ENCODE peak calls at places on chromosome 1, in six cellular contexts. One of them, this sample, is unnamed.

GRCh38 chr1:59947047-59947938 is 20.7 kb upstream of the CYP2J2 start:
- DNase-seq in AG09309: peak
- DNase-seq in AG04450: peak
- DNase-seq in cardiac fibroblast: peak
- DNase-seq in left lung: peak
- DNase-seq in cardiac muscle cell: peak
- DNase-seq in this sample: peak

GRCh38 chr1:41383094-41383852 is 22.0 kb downstream of the FOXO6 start:
- DNase-seq in AG09309: peak
- DNase-seq in AG04450: no peak
- DNase-seq in cardiac fibroblast: no peak
- DNase-seq in left lung: no peak
- DNase-seq in cardiac muscle cell: no peak
- DNase-seq in this sample: no peak

GRCh38 chr1:113874017-113874879 is 2.7 kb upstream of the PTPN22 start:
- DNase-seq in AG09309: no peak
- DNase-seq in AG04450: no peak
- DNase-seq in cardiac fibroblast: peak
- DNase-seq in left lung: no peak
- DNase-seq in cardiac muscle cell: no peak
- DNase-seq in this sample: no peak

GRCh38 chr1:179108644-179109043 is 26.8 kb downstream of the TOR3A start:
- DNase-seq in AG09309: no peak
- DNase-seq in AG04450: no peak
- DNase-seq in cardiac fibroblast: no peak
- DNase-seq in left lung: no peak
- DNase-seq in cardiac muscle cell: no peak
- DNase-seq in this sample: no peak

GRCh38 chr1:39987869-39988268 is 32.9 kb downstream of the MFSD2A start:
- DNase-seq in AG09309: no peak
- DNase-seq in AG04450: no peak
- DNase-seq in cardiac fibroblast: no peak
- DNase-seq in left lung: no peak
- DNase-seq in cardiac muscle cell: no peak
- DNase-seq in this sample: no peak

GRCh38 chr1:224864006-224864405 is 65.5 kb upstream of the DNAH14 start:
- DNase-seq in AG09309: no peak
- DNase-seq in AG04450: no peak
- DNase-seq in cardiac fibroblast: peak
- DNase-seq in left lung: no peak
- DNase-seq in cardiac muscle cell: no peak
- DNase-seq in this sample: no peak

GRCh38 chr1:41915786-41916571 is 2.7 kb downstream of the HIVEP3 start:
- DNase-seq in AG09309: no peak
- DNase-seq in AG04450: no peak
- DNase-seq in cardiac fibroblast: no peak
- DNase-seq in left lung: peak
- DNase-seq in cardiac muscle cell: no peak
- DNase-seq in this sample: peak

GRCh38 chr1:40305451-40305850 is 11.6 kb downstream of the COL9A2 start:
- DNase-seq in AG09309: no peak
- DNase-seq in AG04450: no peak
- DNase-seq in cardiac fibroblast: peak
- DNase-seq in left lung: no peak
- DNase-seq in cardiac muscle cell: no peak
- DNase-seq in this sample: no peak

DNA sequence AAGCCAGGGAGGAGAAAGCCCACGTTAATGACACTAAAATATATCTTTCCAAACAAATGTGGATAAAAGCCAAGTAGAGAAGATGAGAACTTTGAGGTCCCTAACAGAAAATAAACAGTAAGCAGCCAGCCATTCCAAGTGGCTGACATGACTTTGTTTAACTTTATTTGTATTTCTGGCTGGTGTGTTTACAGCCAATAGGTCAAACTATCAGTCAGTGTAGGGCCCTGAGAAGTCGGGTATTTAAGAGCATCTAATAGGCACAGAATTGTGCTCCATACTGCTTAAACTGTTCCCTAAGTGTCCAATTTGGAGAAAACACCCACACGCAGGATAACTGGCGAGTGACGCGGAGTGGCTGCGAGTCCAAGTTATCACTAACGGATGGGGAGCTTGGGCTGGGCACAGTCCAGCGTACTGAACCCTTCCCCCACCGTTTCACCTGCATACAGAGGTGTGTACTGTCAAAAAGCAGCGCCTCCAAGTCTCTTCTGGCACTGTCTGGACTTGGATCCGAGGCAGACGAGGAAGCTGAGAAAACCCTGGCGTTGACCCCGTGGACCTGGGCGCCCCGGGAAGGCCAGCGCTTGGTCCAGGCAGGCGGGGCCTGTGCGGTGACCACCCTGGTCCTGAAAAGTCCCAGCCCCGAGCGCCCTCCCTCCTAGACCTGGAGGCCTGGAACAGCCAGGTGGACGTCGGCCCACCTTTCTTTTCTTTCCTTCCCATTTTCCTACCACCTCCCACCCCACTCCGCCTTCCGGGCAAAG is 662 bp upstream of the LGALS8 start:
- DNase-seq in AG09309: no peak
- DNase-seq in AG04450: no peak
- DNase-seq in cardiac fibroblast: no peak
- DNase-seq in left lung: peak
- DNase-seq in cardiac muscle cell: no peak
- DNase-seq in this sample: no peak
- H3K4me3 ChIP-seq in AG09309: peak
- H3K4me3 ChIP-seq in AG04450: peak
- H3K4me3 ChIP-seq in cardiac fibroblast: peak
- H3K4me3 ChIP-seq in left lung: peak
- H3K4me3 ChIP-seq in cardiac muscle cell: peak
- H3K4me3 ChIP-seq in this sample: peak

DNA sequence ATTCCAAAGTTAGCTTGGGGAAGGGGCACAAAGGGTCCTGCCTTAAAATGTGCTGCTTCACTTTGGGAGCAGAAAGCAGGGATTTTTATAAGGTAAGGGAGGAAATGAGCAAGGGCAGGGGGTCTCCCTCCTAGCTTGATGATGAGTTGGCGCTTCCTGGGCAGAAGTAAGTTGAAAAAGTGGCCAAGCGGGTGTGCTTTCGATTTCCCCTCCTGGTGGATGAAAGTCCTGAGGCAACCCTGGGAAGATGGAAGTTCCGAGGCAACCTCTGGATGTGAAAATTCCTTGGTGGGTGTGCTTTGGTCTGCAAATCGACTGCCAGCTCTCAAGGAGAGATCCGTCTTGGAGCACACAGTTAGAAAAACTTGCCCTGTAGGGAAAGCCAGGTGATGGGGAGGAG is 41.7 kb upstream of the CD2 start:
- DNase-seq in AG09309: no peak
- DNase-seq in AG04450: no peak
- DNase-seq in cardiac fibroblast: no peak
- DNase-seq in left lung: no peak
- DNase-seq in cardiac muscle cell: no peak
- DNase-seq in this sample: no peak
- H3K4me3 ChIP-seq in AG09309: no peak
- H3K4me3 ChIP-seq in AG04450: no peak
- H3K4me3 ChIP-seq in cardiac fibroblast: no peak
- H3K4me3 ChIP-seq in left lung: no peak
- H3K4me3 ChIP-seq in cardiac muscle cell: no peak
- H3K4me3 ChIP-seq in this sample: no peak

GRCh38 chr1:209627349-209628196 is 24.7 kb downstream of the LAMB3 start:
- DNase-seq in AG09309: no peak
- DNase-seq in AG04450: no peak
- DNase-seq in cardiac fibroblast: peak
- DNase-seq in left lung: peak
- DNase-seq in cardiac muscle cell: peak
- DNase-seq in this sample: peak
- H3K4me3 ChIP-seq in AG09309: no peak
- H3K4me3 ChIP-seq in AG04450: no peak
- H3K4me3 ChIP-seq in cardiac fibroblast: no peak
- H3K4me3 ChIP-seq in left lung: no peak
- H3K4me3 ChIP-seq in cardiac muscle cell: no peak
- H3K4me3 ChIP-seq in this sample: no peak

GRCh38 chr1:239307886-239308285 is 78.5 kb upstream of the CHRM3 start:
- DNase-seq in AG09309: no peak
- DNase-seq in AG04450: no peak
- DNase-seq in cardiac fibroblast: no peak
- DNase-seq in left lung: no peak
- DNase-seq in cardiac muscle cell: no peak
- DNase-seq in this sample: no peak

GRCh38 chr1:239308701-239309333 is 77.6 kb upstream of the CHRM3 start:
- DNase-seq in AG09309: no peak
- DNase-seq in AG04450: no peak
- DNase-seq in cardiac fibroblast: no peak
- DNase-seq in left lung: no peak
- DNase-seq in cardiac muscle cell: peak
- DNase-seq in this sample: no peak

GRCh38 chr1:239303289-239303688 is 83.1 kb upstream of the CHRM3 start:
- DNase-seq in AG09309: no peak
- DNase-seq in AG04450: no peak
- DNase-seq in cardiac fibroblast: no peak
- DNase-seq in left lung: no peak
- DNase-seq in cardiac muscle cell: no peak
- DNase-seq in this sample: no peak

GRCh38 chr1:239302716-239303115 is 83.7 kb upstream of the CHRM3 start:
- DNase-seq in AG09309: no peak
- DNase-seq in AG04450: no peak
- DNase-seq in cardiac fibroblast: no peak
- DNase-seq in left lung: no peak
- DNase-seq in cardiac muscle cell: no peak
- DNase-seq in this sample: no peak

DNA sequence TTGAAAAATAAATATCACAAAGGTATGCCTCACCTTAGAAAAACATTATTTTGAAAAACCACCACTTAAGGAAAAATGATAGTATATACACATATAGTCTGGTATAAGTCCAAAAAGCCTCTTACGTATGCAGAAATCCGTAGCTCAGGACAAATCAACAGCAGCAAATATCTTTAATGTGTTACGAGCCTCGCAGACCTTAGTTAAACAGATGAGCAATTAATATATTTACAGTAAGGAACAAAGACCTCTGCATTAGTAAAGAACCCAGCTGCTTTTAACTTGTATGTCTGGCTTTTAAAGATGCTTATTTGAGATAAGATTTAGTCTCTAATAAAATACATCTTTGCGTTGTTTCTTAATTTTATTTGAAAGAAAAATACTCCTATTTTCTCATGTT is 79.9 kb upstream of the CHRM3 start:
- DNase-seq in AG09309: no peak
- DNase-seq in AG04450: no peak
- DNase-seq in cardiac fibroblast: no peak
- DNase-seq in left lung: no peak
- DNase-seq in cardiac muscle cell: no peak
- DNase-seq in this sample: no peak
- H3K4me3 ChIP-seq in AG09309: no peak
- H3K4me3 ChIP-seq in AG04450: no peak
- H3K4me3 ChIP-seq in cardiac fibroblast: no peak
- H3K4me3 ChIP-seq in left lung: no peak
- H3K4me3 ChIP-seq in cardiac muscle cell: no peak
- H3K4me3 ChIP-seq in this sample: no peak

GRCh38 chr1:147238925-147239820 is 3.3 kb upstream of the CHD1L start:
- DNase-seq in AG09309: no peak
- DNase-seq in AG04450: no peak
- DNase-seq in cardiac fibroblast: no peak
- DNase-seq in left lung: no peak
- DNase-seq in cardiac muscle cell: no peak
- DNase-seq in this sample: no peak

GRCh38 chr1:147236448-147236847 is 6.0 kb upstream of the CHD1L start:
- DNase-seq in AG09309: no peak
- DNase-seq in AG04450: no peak
- DNase-seq in cardiac fibroblast: no peak
- DNase-seq in left lung: no peak
- DNase-seq in cardiac muscle cell: no peak
- DNase-seq in this sample: no peak

GRCh38 chr1:147238053-147238902 is 4.2 kb upstream of the CHD1L start:
- DNase-seq in AG09309: no peak
- DNase-seq in AG04450: no peak
- DNase-seq in cardiac fibroblast: no peak
- DNase-seq in left lung: no peak
- DNase-seq in cardiac muscle cell: no peak
- DNase-seq in this sample: no peak

GRCh38 chr1:147236959-147237791 is 5.3 kb upstream of the CHD1L start:
- DNase-seq in AG09309: no peak
- DNase-seq in AG04450: no peak
- DNase-seq in cardiac fibroblast: no peak
- DNase-seq in left lung: no peak
- DNase-seq in cardiac muscle cell: no peak
- DNase-seq in this sample: no peak

GRCh38 chr1:147235822-147236221 is 6.7 kb upstream of the CHD1L start:
- DNase-seq in AG09309: no peak
- DNase-seq in AG04450: no peak
- DNase-seq in cardiac fibroblast: no peak
- DNase-seq in left lung: no peak
- DNase-seq in cardiac muscle cell: no peak
- DNase-seq in this sample: no peak
- H3K4me3 ChIP-seq in AG09309: no peak
- H3K4me3 ChIP-seq in AG04450: no peak
- H3K4me3 ChIP-seq in cardiac fibroblast: no peak
- H3K4me3 ChIP-seq in left lung: no peak
- H3K4me3 ChIP-seq in cardiac muscle cell: no peak
- H3K4me3 ChIP-seq in this sample: no peak

GRCh38 chr1:201504799-201505504 is 2.0 kb downstream of the CSRP1 start:
- DNase-seq in AG09309: no peak
- DNase-seq in AG04450: no peak
- DNase-seq in cardiac fibroblast: no peak
- DNase-seq in left lung: no peak
- DNase-seq in cardiac muscle cell: no peak
- DNase-seq in this sample: no peak
- H3K4me3 ChIP-seq in AG09309: peak
- H3K4me3 ChIP-seq in AG04450: peak
- H3K4me3 ChIP-seq in cardiac fibroblast: peak
- H3K4me3 ChIP-seq in left lung: peak
- H3K4me3 ChIP-seq in cardiac muscle cell: no peak
- H3K4me3 ChIP-seq in this sample: no peak

GRCh38 chr1:165397945-165398344 is 41.4 kb upstream of the LMX1A start:
- DNase-seq in AG09309: peak
- DNase-seq in AG04450: no peak
- DNase-seq in cardiac fibroblast: peak
- DNase-seq in left lung: no peak
- DNase-seq in cardiac muscle cell: no peak
- DNase-seq in this sample: no peak

GRCh38 chr1:165389609-165390008 is 33.1 kb upstream of the LMX1A start:
- DNase-seq in AG09309: no peak
- DNase-seq in AG04450: no peak
- DNase-seq in cardiac fibroblast: no peak
- DNase-seq in left lung: no peak
- DNase-seq in cardiac muscle cell: no peak
- DNase-seq in this sample: no peak

GRCh38 chr1:165395522-165396300 is 39.2 kb upstream of the LMX1A start:
- DNase-seq in AG09309: no peak
- DNase-seq in AG04450: no peak
- DNase-seq in cardiac fibroblast: no peak
- DNase-seq in left lung: no peak
- DNase-seq in cardiac muscle cell: no peak
- DNase-seq in this sample: no peak

GRCh38 chr1:165387956-165388355 is 31.4 kb upstream of the LMX1A start:
- DNase-seq in AG09309: no peak
- DNase-seq in AG04450: no peak
- DNase-seq in cardiac fibroblast: no peak
- DNase-seq in left lung: no peak
- DNase-seq in cardiac muscle cell: no peak
- DNase-seq in this sample: no peak

GRCh38 chr1:165392634-165393571 is 36.4 kb upstream of the LMX1A start:
- DNase-seq in AG09309: peak
- DNase-seq in AG04450: peak
- DNase-seq in cardiac fibroblast: peak
- DNase-seq in left lung: peak
- DNase-seq in cardiac muscle cell: peak
- DNase-seq in this sample: peak
- H3K4me3 ChIP-seq in AG09309: no peak
- H3K4me3 ChIP-seq in AG04450: no peak
- H3K4me3 ChIP-seq in cardiac fibroblast: no peak
- H3K4me3 ChIP-seq in left lung: no peak
- H3K4me3 ChIP-seq in cardiac muscle cell: no peak
- H3K4me3 ChIP-seq in this sample: no peak

This sample was measured in CD4-positive, alpha-beta memory T cell.